ENCODE peak calls at places on chromosomes 16 and 17, in eight cellular contexts. R is ovary, B is fibroblast of lung, D is dorsolateral prefrontal cortex, N is neuronal stem cell, V is WERI-Rb-1, J is Peyer's patch, K is breast epithelium. U is an unnamed sample.

GRCh38 chr17:413016-413350 is 60.4 kb upstream of the RPH3AL start:
- DNase-seq in K (no peak), N (no peak), J (no peak), R (no peak), V (no peak), B (no peak), D (no peak), U (no peak)

GRCh38 chr17:35046740-35047283 is 16.7 kb downstream of the RFFL start:
- DNase-seq in V (peak; percentile 25), J (peak; percentile 33), B (peak; percentile 91), K (no peak), D (no peak), R (no peak), N (no peak), U (peak; percentile 13)

GRCh38 chr16:67333315-67333714 is 6.7 kb downstream of the LRRC36 start:
- DNase-seq in B (no peak), V (no peak), J (no peak), D (no peak), K (no peak), R (no peak), N (no peak), U (no peak)

GRCh38 chr17:3535253-3535995 is 22.2 kb downstream of the TRPV3 start:
- DNase-seq in D (peak; percentile 79), V (peak; percentile 76), N (peak; percentile 61), J (peak; percentile 24), B (peak; percentile 77), R (peak; percentile 84), K (no peak), U (peak; percentile 62)

GRCh38 chr17:44400226-44400847 is 10.9 kb upstream of the ITGA2B start:
- DNase-seq in J (no peak), B (peak; percentile 14), N (no peak), D (no peak), R (no peak), K (no peak), V (no peak), U (no peak)

GRCh38 chr16:57882797-57883196 is 80.5 kb upstream of the KIFC3 start:
- DNase-seq in N (no peak), D (no peak), B (peak; percentile 72), K (no peak), R (no peak), V (no peak), J (no peak), U (no peak)

GRCh38 chr17:29162909-29163341 is 17.3 kb downstream of the MYO18A start:
- DNase-seq in K (no peak), D (no peak), V (peak; percentile 92), J (no peak), N (no peak), R (no peak), B (no peak), U (no peak)

GRCh38 chr16:58022601-58023371 is 2.8 kb upstream of the MMP15 start:
- DNase-seq in V (no peak), D (peak; percentile 84), J (no peak), R (peak; percentile 81), N (no peak), B (peak; percentile 73), K (peak; percentile 47), U (peak; percentile 27)

GRCh38 chr16:16021646-16021987 is 72.2 kb downstream of the ABCC1 start:
- DNase-seq in R (no peak), B (no peak), N (no peak), V (no peak), K (no peak), D (no peak), J (no peak), U (no peak)

GRCh38 chr16:16020291-16020690 is 70.9 kb downstream of the ABCC1 start:
- DNase-seq in K (no peak), R (no peak), B (no peak), V (no peak), D (no peak), J (no peak), N (no peak), U (no peak)

GRCh38 chr16:16021020-16021419 is 71.6 kb downstream of the ABCC1 start:
- DNase-seq in V (no peak), J (no peak), K (no peak), D (no peak), B (no peak), R (no peak), N (no peak), U (no peak)

GRCh38 chr16:16022683-16023064 is 73.3 kb downstream of the ABCC1 start:
- DNase-seq in N (no peak), D (no peak), V (no peak), R (no peak), B (no peak), J (no peak), K (no peak), U (no peak)

DNA sequence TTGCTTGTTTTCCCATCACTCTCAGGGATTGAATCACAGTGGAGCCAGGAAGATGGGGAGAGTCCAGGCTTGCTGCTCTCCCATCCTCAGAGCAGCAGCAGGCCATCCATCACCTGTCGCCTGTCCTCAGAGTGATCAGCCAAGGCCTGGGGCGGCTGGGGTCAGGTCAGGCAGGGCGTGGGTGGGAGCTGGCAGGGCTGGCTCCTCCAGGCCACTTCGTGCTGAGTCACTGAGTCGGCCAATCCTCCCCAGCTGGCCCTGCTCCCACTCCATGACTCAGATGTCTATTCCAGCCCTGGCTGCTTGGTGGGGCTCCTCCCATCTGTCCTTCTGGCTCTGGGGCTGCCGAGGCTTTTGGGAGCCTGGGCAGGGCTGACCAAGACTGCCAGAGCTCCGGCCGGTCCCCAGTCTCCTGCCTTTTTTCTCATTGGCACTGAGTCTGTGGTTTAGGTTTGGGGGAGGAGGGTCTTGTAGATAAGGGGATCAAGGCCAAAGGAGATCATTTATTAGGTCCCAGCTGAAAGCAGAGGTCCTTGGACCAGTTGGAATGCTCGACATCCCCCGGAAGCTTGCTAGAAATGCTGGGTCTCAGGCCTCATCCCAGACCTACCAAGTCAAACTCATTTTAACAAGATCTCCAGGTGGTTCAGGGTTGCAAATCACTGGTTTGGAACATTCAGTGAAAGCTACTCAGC is 72.7 kb downstream of the ABCC1 start:
- DNase-seq in R (peak; percentile 97), V (peak; percentile 94), D (peak; percentile 85), N (peak; percentile 32), K (peak; percentile 90), J (peak; percentile 43), B (peak; percentile 96), U (peak; percentile 25)
- H3K27ac ChIP-seq in R (peak overlapping the region; percentile 62), V (peak overlapping the region; percentile 54), D (no peak overlapping the region), N (no peak overlapping the region), K (peak overlapping the region; percentile 65), J (peak overlapping the region; percentile 37), B (peak overlapping the region; percentile 86), U (no peak overlapping the region)

GRCh38 chr16:425740-426114 is 278 bp downstream of the RAB11FIP3 start:
- DNase-seq in N (no peak), V (no peak), D (no peak), K (no peak), R (no peak), B (no peak), J (no peak), U (no peak)

GRCh38 chr16:425082-425718 is at the start of gene RAB11FIP3:
- DNase-seq in J (peak; percentile 83), N (peak; percentile 84), D (peak; percentile 87), R (peak; percentile 87), V (peak; percentile 88), K (peak; percentile 74), B (peak; percentile 79), U (peak; percentile 86)

GRCh38 chr16:426115-426905 is 861 bp downstream of the RAB11FIP3 start:
- DNase-seq in B (no peak), D (no peak), R (peak; percentile 56), K (no peak), J (no peak), V (peak; percentile 14), N (no peak), U (no peak)

GRCh38 chr16:424623-425081 is 797 bp upstream of the RAB11FIP3 start:
- DNase-seq in N (no peak), J (no peak), V (no peak), K (peak; percentile 50), R (peak; percentile 64), B (peak; percentile 40), D (peak; percentile 47), U (no peak)

DNA sequence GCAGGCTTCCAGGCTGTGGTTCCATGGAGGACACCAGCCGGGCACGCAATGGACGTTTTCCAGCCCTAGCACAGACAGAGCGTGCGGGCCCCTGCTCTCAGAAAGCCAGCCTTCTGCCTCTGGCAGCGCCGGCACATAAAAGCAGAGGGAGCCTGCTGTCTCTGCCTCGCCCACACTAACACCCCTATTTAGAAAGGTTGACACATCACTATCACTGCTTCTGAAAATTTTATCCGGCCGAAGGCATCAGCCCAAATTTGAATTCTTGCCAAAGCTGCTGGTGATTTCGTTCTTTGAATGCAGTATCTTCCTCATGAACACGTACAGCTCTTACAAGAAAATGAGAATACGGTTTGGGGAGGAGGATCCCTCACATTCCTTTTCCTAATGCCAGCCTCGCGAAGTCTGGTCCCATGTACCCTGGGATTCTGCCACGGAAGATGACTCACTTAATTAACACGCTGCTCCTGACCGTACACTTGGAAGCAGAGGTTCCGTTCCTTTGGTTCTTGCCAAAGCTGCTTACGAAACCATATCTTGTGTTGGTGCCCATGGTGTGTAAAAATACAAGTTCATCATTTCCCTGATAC is 1.3 kb upstream of the RAB11FIP3 start:
- DNase-seq in D (peak; percentile 84), J (no peak), B (peak; percentile 97), R (peak; percentile 60), N (no peak), K (peak; percentile 94), V (no peak), U (no peak)
- H3K27ac ChIP-seq in D (peak overlapping the region; percentile 94), J (peak overlapping the region; percentile 90), B (peak overlapping the region; percentile 74), R (peak overlapping the region; percentile 88), N (no peak overlapping the region), K (peak overlapping the region; percentile 97), V (no peak overlapping the region), U (peak overlapping the region; percentile 87)

GRCh38 chr16:4830408-4830807 is 16.7 kb downstream of the GLYR1 start:
- DNase-seq in B (no peak), V (peak; percentile 26), D (no peak), J (no peak), K (no peak), N (no peak), R (no peak), U (no peak)

GRCh38 chr16:4836727-4837126 is 10.4 kb downstream of the GLYR1 start:
- DNase-seq in N (no peak), D (no peak), R (no peak), B (no peak), V (no peak), K (no peak), J (no peak), U (no peak)

GRCh38 chr16:4833584-4833983 is 13.5 kb downstream of the GLYR1 start:
- DNase-seq in V (no peak), D (no peak), J (no peak), N (no peak), R (no peak), K (no peak), B (no peak), U (no peak)

GRCh38 chr16:4831616-4832015 is 15.5 kb downstream of the GLYR1 start:
- DNase-seq in J (no peak), R (no peak), N (no peak), V (no peak), B (no peak), K (no peak), D (no peak), U (no peak)

GRCh38 chr16:4832698-4833343 is 14.3 kb downstream of the GLYR1 start:
- DNase-seq in N (no peak), K (no peak), V (no peak), D (no peak), B (no peak), R (no peak), J (no peak), U (no peak)
- H3K27ac ChIP-seq in N (no peak overlapping the region), K (no peak overlapping the region), V (no peak overlapping the region), D (peak overlapping the region; percentile 38), B (no peak overlapping the region), R (no peak overlapping the region), J (no peak overlapping the region), U (no peak overlapping the region)

GRCh38 chr16:734208-734980 is 6.4 kb downstream of the CIAO3 start:
- DNase-seq in V (no peak), B (no peak), N (no peak), R (no peak), D (no peak), K (no peak), J (no peak), U (peak; percentile 86)

GRCh38 chr16:733382-734207 is 6.7 kb downstream of the HAGHL start:
- DNase-seq in D (no peak), J (no peak), R (no peak), N (no peak), K (no peak), B (no peak), V (peak; percentile 64), U (no peak)

GRCh38 chr16:730666-731509 is 4.0 kb downstream of the HAGHL start:
- DNase-seq in R (no peak), V (no peak), D (no peak), J (no peak), N (no peak), B (no peak), K (no peak), U (no peak)

GRCh38 chr16:732332-732731 is 5.4 kb downstream of the HAGHL start:
- DNase-seq in J (no peak), K (no peak), D (no peak), R (no peak), N (no peak), V (no peak), B (no peak), U (no peak)

DNA sequence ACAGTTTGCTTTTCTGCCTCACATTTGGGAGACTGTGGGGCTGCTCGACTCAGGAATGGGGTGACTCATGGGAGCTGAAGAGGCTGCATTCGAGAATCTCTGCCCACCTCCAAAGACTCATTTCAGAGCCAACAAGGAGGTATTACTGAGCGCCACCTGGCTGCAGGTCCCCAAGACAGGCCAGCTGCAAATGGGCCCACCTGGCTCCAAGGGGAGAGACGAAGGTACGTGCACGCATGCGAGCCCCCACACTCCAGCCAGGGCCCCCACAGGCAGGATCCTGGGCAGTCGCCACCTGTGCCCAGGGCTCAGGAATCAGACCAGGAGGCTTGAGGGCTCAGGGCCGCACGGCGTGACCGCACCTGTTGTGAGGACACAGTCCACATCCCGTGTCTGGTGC is 6.0 kb downstream of the HAGHL start:
- DNase-seq in N (no peak), V (no peak), K (no peak), B (peak; percentile 32), D (no peak), R (no peak), J (no peak), U (no peak)
- H3K27ac ChIP-seq in N (no peak overlapping the region), V (no peak overlapping the region), K (no peak overlapping the region), B (no peak overlapping the region), D (no peak overlapping the region), R (no peak overlapping the region), J (no peak overlapping the region), U (no peak overlapping the region)